ENCODE peak calls at places on chromosomes 3 and 15, in ten cellular contexts. M is left ventricle myocardium inferior, N is stomach, J is endodermal cell, U is progenitor cell of endocrine pancreas, S is foreskin keratinocyte, R is GM23338, T is body of pancreas, G is choroid plexus epithelial cell, L is WERI-Rb-1. F is an unnamed sample.

GRCh38 chr15:40871749-40872617 is 2.1 kb downstream of the RHOV start:
- DNase-seq in M (no peak), N (peak), J (peak), U (peak), S (peak), R (peak), T (peak), G (no peak), L (no peak), F (peak)

GRCh38 chr15:71612066-71612715 is 198.2 kb upstream of the NR2E3 start:
- DNase-seq in M (no peak), N (no peak), J (no peak), U (no peak), S (no peak), R (no peak), T (peak), G (peak), L (no peak), F (no peak)

GRCh38 chr3:124832782-124833709 is 54.1 kb downstream of the ITGB5 start:
- DNase-seq in M (no peak), N (no peak), J (no peak), U (no peak), S (no peak), R (no peak), T (no peak), G (peak), L (no peak), F (no peak)

GRCh38 chr3:167700926-167701325 is 33.8 kb downstream of the PDCD10 start:
- DNase-seq in M (no peak), N (no peak), J (no peak), U (no peak), S (no peak), R (no peak), T (no peak), G (no peak), L (no peak), F (no peak)

GRCh38 chr3:56303508-56303907 is 164.8 kb downstream of the ERC2 start:
- DNase-seq in M (no peak), N (no peak), J (peak), U (no peak), S (no peak), R (peak), T (no peak), G (peak), L (peak), F (peak)

GRCh38 chr15:99492716-99493115 is 73.1 kb upstream of the MEF2A start:
- DNase-seq in M (no peak), N (no peak), J (no peak), U (no peak), S (no peak), R (no peak), T (no peak), G (no peak), L (no peak), F (no peak)

GRCh38 chr3:115885621-115886020 is 262.3 kb downstream of the GAP43 start:
- DNase-seq in M (no peak), N (no peak), J (peak), U (no peak), S (peak), R (peak), T (no peak), G (peak), L (no peak), F (peak)

GRCh38 chr15:23497710-23498111 is 50.7 kb upstream of the GOLGA6L2 start:
- DNase-seq in M (no peak), N (no peak), J (no peak), U (no peak), S (no peak), R (peak), T (no peak), G (peak), L (peak), F (no peak)

GRCh38 chr3:197508051-197508451 is 47.7 kb downstream of the BDH1 start:
- DNase-seq in M (no peak), N (no peak), J (no peak), U (no peak), S (no peak), R (no peak), T (no peak), G (no peak), L (peak), F (no peak)

GRCh38 chr3:157156844-157157635 is 2.9 kb downstream of the CCNL1 start:
- DNase-seq in M (no peak), N (no peak), J (no peak), U (no peak), S (no peak), R (peak), T (no peak), G (no peak), L (no peak), F (peak)

GRCh38 chr15:63048115-63048985 is 5.8 kb downstream of the TPM1 start:
- DNase-seq in M (peak), N (peak), J (peak), U (peak), S (peak), R (peak), T (peak), G (peak), L (peak), F (peak)

GRCh38 chr3:49020335-49021212 is 1.3 kb upstream of the NDUFAF3 start:
- DNase-seq in M (peak), N (peak), J (peak), U (no peak), S (peak), R (peak), T (peak), G (no peak), L (peak), F (peak)

GRCh38 chr3:11498646-11499045 is 145.1 kb downstream of the VGLL4 start:
- DNase-seq in M (peak), N (peak), J (no peak), U (no peak), S (no peak), R (no peak), T (peak), G (peak), L (no peak), F (peak)

GRCh38 chr15:66600240-66600627 is 34.4 kb upstream of the LCTL start:
- DNase-seq in M (no peak), N (no peak), J (no peak), U (no peak), S (no peak), R (no peak), T (no peak), G (no peak), L (no peak), F (no peak)

GRCh38 chr3:30302027-30302426 is 304.4 kb upstream of the TGFBR2 start:
- DNase-seq in M (no peak), N (no peak), J (no peak), U (no peak), S (peak), R (no peak), T (no peak), G (peak), L (no peak), F (peak)

GRCh38 chr3:160830792-160831191 is 74.8 kb downstream of the PPM1L start:
- DNase-seq in M (no peak), N (no peak), J (no peak), U (no peak), S (no peak), R (no peak), T (no peak), G (peak), L (no peak), F (peak)

GRCh38 chr15:47516576-47517371 is 200.5 kb upstream of the SEMA6D start:
- DNase-seq in M (no peak), N (no peak), J (no peak), U (no peak), S (peak), R (no peak), T (no peak), G (peak), L (no peak), F (peak)

GRCh38 chr3:118863731-118864322 is 170.8 kb downstream of the IGSF11 start:
- DNase-seq in M (no peak), N (no peak), J (peak), U (no peak), S (peak), R (peak), T (no peak), G (no peak), L (peak), F (peak)

GRCh38 chr15:98155356-98155755 is 194.9 kb downstream of the ARRDC4 start:
- DNase-seq in M (no peak), N (no peak), J (no peak), U (no peak), S (peak), R (no peak), T (no peak), G (peak), L (no peak), F (peak)

GRCh38 chr3:195885036-195885871 is 23.1 kb downstream of the TNK2 start:
- DNase-seq in M (peak), N (no peak), J (no peak), U (no peak), S (no peak), R (no peak), T (no peak), G (no peak), L (no peak), F (no peak)

GRCh38 chr3:23654571-23654970 is 151.2 kb upstream of the UBE2E1 start:
- DNase-seq in M (no peak), N (no peak), J (no peak), U (no peak), S (no peak), R (no peak), T (no peak), G (no peak), L (no peak), F (no peak)

GRCh38 chr3:138451595-138452162 is 17.3 kb downstream of the ESYT3 start:
- DNase-seq in M (no peak), N (no peak), J (peak), U (no peak), S (no peak), R (no peak), T (no peak), G (no peak), L (no peak), F (no peak)

GRCh38 chr15:40594429-40594836 is 384 bp downstream of the KNL1 start:
- DNase-seq in M (peak), N (no peak), J (no peak), U (peak), S (no peak), R (peak), T (peak), G (peak), L (peak), F (peak)

GRCh38 chr15:74304459-74304858 is 63.0 kb downstream of the CYP11A1 start:
- DNase-seq in M (no peak), N (no peak), J (no peak), U (no peak), S (no peak), R (no peak), T (no peak), G (no peak), L (peak), F (no peak)

GRCh38 chr15:80595391-80595790 is 99.7 kb upstream of the ABHD17C start:
- DNase-seq in M (no peak), N (peak), J (peak), U (no peak), S (no peak), R (no peak), T (no peak), G (peak), L (no peak), F (no peak)

GRCh38 chr3:158718490-158719170 is 13.6 kb downstream of the RARRES1 start:
- DNase-seq in M (no peak), N (no peak), J (no peak), U (no peak), S (peak), R (no peak), T (no peak), G (peak), L (no peak), F (peak)

DNA sequence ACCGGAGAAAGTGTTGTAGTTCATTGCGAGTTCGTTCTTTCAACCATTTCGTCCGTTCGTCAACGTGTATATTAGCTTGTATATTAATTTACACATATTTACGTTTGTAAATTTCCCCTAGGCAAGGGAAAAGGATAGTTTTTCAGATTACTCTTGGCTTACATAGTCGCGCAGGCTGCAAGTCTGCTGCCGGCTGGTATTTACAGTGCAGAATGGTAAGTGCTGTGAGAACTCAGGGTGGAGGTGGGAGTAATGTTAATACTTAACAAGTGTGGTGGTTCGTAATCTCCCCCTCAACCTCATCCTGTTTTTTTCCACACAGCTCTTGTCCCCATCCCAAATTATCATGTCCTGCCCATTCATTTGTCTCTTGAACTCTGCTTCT is 752 bp downstream of the FAM98B start:
- DNase-seq in M (no peak), N (no peak), J (no peak), U (no peak), S (no peak), R (no peak), T (no peak), G (peak), L (no peak), F (no peak)
- TF ChIP-seq CTCF in M (no peak), N (no peak), J (no peak), U (no peak), S (no peak), R (no peak), T (no peak), G (no peak), L (no peak), F (no peak)

DNA sequence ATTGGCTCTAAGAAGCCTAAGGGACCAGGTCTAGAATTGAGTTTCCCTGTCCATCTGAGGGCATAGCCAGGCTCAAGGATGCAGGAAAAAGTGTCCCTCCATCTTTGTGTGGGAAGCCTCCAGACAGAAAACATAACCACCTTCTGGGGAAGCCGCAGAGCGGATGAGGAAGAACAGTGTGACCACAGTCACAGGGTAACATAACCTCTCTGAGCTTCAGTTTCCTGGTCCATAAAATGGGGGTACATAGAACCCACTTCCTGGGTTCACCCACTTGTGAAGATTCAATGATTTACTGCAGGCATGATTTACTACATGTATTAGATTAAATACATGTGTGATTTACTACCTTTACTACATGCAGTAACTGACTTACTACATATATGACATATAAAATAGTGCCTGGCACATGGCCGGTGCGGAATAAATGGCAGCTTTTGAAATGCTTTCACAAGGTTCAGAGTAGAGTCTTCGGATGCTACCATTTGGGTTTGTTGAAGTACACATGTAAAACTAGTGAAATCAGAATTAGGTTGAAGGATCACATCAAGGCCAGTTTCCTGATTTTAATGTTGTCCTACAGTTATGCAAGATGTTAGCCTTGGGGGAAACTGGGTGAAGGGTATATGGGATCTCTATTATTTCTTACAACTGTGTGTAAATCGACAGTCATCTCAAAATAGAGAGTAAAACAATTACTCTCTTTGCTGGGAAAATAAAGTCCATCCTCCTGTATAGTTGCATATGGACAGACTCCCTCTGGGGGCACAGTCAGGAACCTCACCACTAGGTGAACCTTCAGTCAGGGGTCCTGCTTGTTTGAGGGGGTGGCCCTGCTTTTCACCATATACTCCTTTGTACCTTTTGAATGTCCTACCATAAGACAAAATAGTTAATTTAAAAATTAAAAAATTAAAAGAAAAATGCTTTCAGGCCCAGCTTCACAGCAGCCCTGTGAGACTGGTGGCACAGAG is 86.0 kb downstream of the SEMA5B start:
- DNase-seq in M (no peak), N (no peak), J (no peak), U (no peak), S (no peak), R (no peak), T (no peak), G (peak), L (no peak), F (peak)
- TF ChIP-seq CTCF in M (peak), N (no peak), J (peak), U (peak), S (peak), R (peak), T (no peak), G (peak), L (peak), F (peak)

DNA sequence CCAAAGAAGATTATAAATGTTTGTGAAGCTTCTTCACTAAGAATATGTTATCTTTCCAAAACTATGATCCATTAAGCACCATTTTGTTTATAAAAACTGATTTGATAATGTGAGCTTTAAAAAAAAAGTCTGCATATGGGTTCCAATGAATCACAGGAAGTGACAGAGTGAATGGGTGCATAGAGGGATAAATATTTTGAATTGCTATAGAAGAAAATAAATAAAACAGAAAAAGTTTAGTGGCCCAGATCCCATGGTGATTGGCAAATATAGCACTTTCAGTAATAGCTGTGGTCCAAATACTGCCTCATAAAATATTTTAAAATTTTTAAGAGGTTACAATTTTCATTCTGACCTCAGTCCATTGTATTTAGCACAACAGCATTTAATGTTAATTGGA is 19.2 kb downstream of the CPA3 start:
- DNase-seq in M (no peak), N (no peak), J (no peak), U (no peak), S (no peak), R (no peak), T (no peak), G (peak), L (no peak), F (no peak)
- TF ChIP-seq CTCF in M (no peak), N (no peak), J (no peak), U (no peak), S (no peak), R (no peak), T (no peak), G (no peak), L (no peak), F (no peak)

DNA sequence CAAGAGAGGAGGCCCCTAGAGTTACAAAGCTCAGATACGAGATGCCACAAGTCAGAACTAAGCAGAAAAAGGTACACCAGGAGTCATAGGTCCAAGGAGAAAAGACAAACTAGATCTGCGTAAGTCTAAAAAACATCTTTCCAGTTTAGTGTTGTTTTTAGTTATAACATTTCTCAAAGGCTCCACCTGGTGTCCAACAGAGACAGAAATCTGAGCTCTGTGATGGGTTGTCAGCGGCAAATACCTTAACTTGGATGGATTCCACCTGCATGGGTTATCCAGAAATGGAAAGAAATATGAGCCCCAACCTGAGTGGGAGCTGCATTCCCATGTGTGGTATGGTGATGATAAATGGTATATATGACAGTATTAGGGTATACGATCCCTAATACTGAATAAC is 238.6 kb upstream of the CHRM5 start:
- DNase-seq in M (no peak), N (no peak), J (no peak), U (no peak), S (peak), R (peak), T (no peak), G (peak), L (no peak), F (peak)
- TF ChIP-seq CTCF in M (no peak), N (no peak), J (peak), U (peak), S (peak), R (peak), T (no peak), G (peak), L (peak), F (peak)

GRCh38 chr3:52299247-52299657 is 11.6 kb downstream of the GLYCTK start:
- DNase-seq in M (no peak), N (no peak), J (peak), U (no peak), S (no peak), R (peak), T (no peak), G (no peak), L (no peak), F (no peak)

GRCh38 chr3:52299815-52300611 is 12.4 kb downstream of the GLYCTK start:
- DNase-seq in M (peak), N (peak), J (peak), U (no peak), S (peak), R (peak), T (peak), G (peak), L (no peak), F (peak)

GRCh38 chr3:52297242-52298146 is 9.9 kb downstream of the GLYCTK start:
- DNase-seq in M (no peak), N (no peak), J (no peak), U (no peak), S (no peak), R (no peak), T (no peak), G (no peak), L (no peak), F (no peak)

GRCh38 chr3:52295809-52296208 is 8.2 kb downstream of the GLYCTK start:
- DNase-seq in M (no peak), N (no peak), J (no peak), U (no peak), S (no peak), R (no peak), T (no peak), G (no peak), L (no peak), F (no peak)

DNA sequence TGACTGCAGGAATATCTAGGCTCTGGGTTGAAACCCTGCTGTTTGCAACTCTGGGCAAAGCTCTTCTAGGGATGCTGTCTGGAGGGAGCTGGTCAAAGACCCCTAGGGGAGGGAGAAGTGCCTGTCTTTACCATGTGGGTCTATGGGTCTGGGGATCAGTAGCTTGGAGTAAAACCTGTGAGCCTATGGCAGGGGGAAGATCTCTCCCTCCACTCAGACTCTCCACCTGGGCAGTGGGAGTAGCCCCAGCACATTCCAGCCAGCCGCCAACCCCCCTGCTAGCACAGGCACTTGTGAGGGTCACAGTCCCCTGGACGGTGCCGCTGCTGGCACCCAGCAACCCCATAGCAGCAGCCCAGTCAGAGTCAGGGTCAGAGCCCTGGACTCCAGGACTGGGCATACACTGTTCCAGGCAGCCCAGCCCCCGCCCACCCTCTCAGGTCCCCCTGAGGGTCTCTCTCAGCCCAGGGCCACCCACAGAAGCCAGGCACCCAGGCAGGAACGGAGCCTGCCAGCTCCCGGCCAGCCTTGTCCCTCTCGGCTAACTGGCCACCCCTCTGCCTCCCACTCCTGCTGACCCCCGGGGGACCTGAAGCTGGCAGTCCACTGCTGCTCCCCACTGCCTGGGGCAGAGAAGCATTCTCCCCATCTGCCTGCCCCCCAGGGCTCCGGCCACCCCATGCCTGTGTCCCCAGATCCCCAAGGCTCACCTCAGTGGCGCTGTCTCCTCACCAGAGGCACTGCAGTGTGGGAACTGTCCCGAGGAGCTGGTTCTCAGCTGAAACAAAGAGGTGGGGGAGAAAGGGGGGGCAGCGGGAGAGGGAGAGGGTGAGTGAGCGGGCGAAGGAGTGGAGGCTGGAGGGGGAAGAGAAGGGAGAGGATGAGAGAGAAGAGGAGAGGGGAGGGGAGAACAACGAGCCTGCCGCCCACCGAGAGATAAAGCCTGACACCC is 10.8 kb downstream of the GLYCTK start:
- DNase-seq in M (no peak), N (no peak), J (peak), U (no peak), S (no peak), R (peak), T (no peak), G (no peak), L (peak), F (no peak)
- TF ChIP-seq CTCF in M (no peak), N (no peak), J (no peak), U (no peak), S (no peak), R (no peak), T (no peak), G (peak), L (no peak), F (no peak)

GRCh38 chr3:100023150-100023549 is 91.2 kb downstream of the FILIP1L start:
- DNase-seq in M (no peak), N (no peak), J (no peak), U (no peak), S (peak), R (no peak), T (no peak), G (no peak), L (no peak), F (no peak)
- TF ChIP-seq CTCF in M (no peak), N (no peak), J (no peak), U (no peak), S (no peak), R (no peak), T (no peak), G (no peak), L (no peak), F (no peak)